ENCODE peak calls at places on chromosomes 16 and 17, in nine cellular contexts. One of them, this sample, is unnamed.

GRCh38 chr17:38431343-38432145 is 3.3 kb downstream of the ARHGAP23 start:
- DNase-seq in cardiac muscle cell: no peak
- DNase-seq in A549: no peak
- DNase-seq in nephron progenitor cell: no peak
- DNase-seq in tibial artery: no peak
- DNase-seq in endothelial cell of umbilical vein: no peak
- DNase-seq in RWPE1: no peak
- DNase-seq in GM13977: no peak
- DNase-seq in GM10248: no peak
- DNase-seq in this sample: no peak

GRCh38 chr17:34452769-34453168 is 89.7 kb upstream of the CCL1 start:
- DNase-seq in endothelial cell of umbilical vein: no peak
- DNase-seq in GM10248: no peak
- DNase-seq in RWPE1: no peak
- DNase-seq in nephron progenitor cell: no peak
- DNase-seq in cardiac muscle cell: no peak
- DNase-seq in tibial artery: no peak
- DNase-seq in A549: no peak
- DNase-seq in GM13977: no peak
- DNase-seq in this sample: no peak

GRCh38 chr16:48053346-48053745 is 102.4 kb downstream of the ABCC12 start:
- DNase-seq in tibial artery: no peak
- DNase-seq in RWPE1: peak
- DNase-seq in GM13977: no peak
- DNase-seq in cardiac muscle cell: peak
- DNase-seq in A549: no peak
- DNase-seq in GM10248: no peak
- DNase-seq in nephron progenitor cell: peak
- DNase-seq in endothelial cell of umbilical vein: peak
- DNase-seq in this sample: peak

GRCh38 chr16:72013888-72014538 is 5.5 kb downstream of the DHODH start:
- DNase-seq in tibial artery: no peak
- DNase-seq in nephron progenitor cell: peak
- DNase-seq in RWPE1: no peak
- DNase-seq in cardiac muscle cell: peak
- DNase-seq in A549: no peak
- DNase-seq in GM10248: no peak
- DNase-seq in GM13977: no peak
- DNase-seq in endothelial cell of umbilical vein: no peak
- DNase-seq in this sample: no peak

GRCh38 chr16:22878955-22879354 is 65.0 kb downstream of the HS3ST2 start:
- DNase-seq in tibial artery: no peak
- DNase-seq in GM13977: no peak
- DNase-seq in nephron progenitor cell: no peak
- DNase-seq in cardiac muscle cell: no peak
- DNase-seq in endothelial cell of umbilical vein: no peak
- DNase-seq in A549: no peak
- DNase-seq in GM10248: no peak
- DNase-seq in RWPE1: no peak
- DNase-seq in this sample: no peak

GRCh38 chr17:17774009-17774881 is 62.5 kb downstream of the SREBF1 start:
- DNase-seq in endothelial cell of umbilical vein: peak
- DNase-seq in nephron progenitor cell: no peak
- DNase-seq in RWPE1: peak
- DNase-seq in GM13977: no peak
- DNase-seq in A549: peak
- DNase-seq in tibial artery: no peak
- DNase-seq in GM10248: no peak
- DNase-seq in cardiac muscle cell: peak
- DNase-seq in this sample: peak

GRCh38 chr17:31561469-31562412 is 170.3 kb downstream of the RAB11FIP4 start:
- DNase-seq in RWPE1: no peak
- DNase-seq in tibial artery: no peak
- DNase-seq in A549: no peak
- DNase-seq in nephron progenitor cell: peak
- DNase-seq in GM10248: no peak
- DNase-seq in GM13977: no peak
- DNase-seq in cardiac muscle cell: no peak
- DNase-seq in endothelial cell of umbilical vein: peak
- DNase-seq in this sample: no peak

GRCh38 chr17:6677158-6677831 is 25.7 kb downstream of the C17orf100 start:
- DNase-seq in endothelial cell of umbilical vein: no peak
- DNase-seq in cardiac muscle cell: peak
- DNase-seq in A549: no peak
- DNase-seq in RWPE1: no peak
- DNase-seq in tibial artery: no peak
- DNase-seq in nephron progenitor cell: peak
- DNase-seq in GM13977: no peak
- DNase-seq in GM10248: no peak
- DNase-seq in this sample: no peak

GRCh38 chr16:22646948-22647556 is 136.4 kb downstream of the NPIPB5 start:
- DNase-seq in RWPE1: no peak
- DNase-seq in endothelial cell of umbilical vein: no peak
- DNase-seq in nephron progenitor cell: no peak
- DNase-seq in GM13977: no peak
- DNase-seq in tibial artery: no peak
- DNase-seq in GM10248: no peak
- DNase-seq in A549: no peak
- DNase-seq in cardiac muscle cell: no peak
- DNase-seq in this sample: no peak

GRCh38 chr17:246851-247421 is 65.5 kb upstream of the DOC2B start:
- DNase-seq in GM10248: no peak
- DNase-seq in nephron progenitor cell: no peak
- DNase-seq in tibial artery: peak
- DNase-seq in cardiac muscle cell: no peak
- DNase-seq in A549: no peak
- DNase-seq in GM13977: no peak
- DNase-seq in endothelial cell of umbilical vein: no peak
- DNase-seq in RWPE1: no peak
- DNase-seq in this sample: no peak

GRCh38 chr17:29760771-29761682 is 138.3 kb upstream of the CORO6 start:
- DNase-seq in RWPE1: peak
- DNase-seq in A549: peak
- DNase-seq in cardiac muscle cell: peak
- DNase-seq in endothelial cell of umbilical vein: peak
- DNase-seq in tibial artery: peak
- DNase-seq in GM13977: peak
- DNase-seq in GM10248: peak
- DNase-seq in nephron progenitor cell: peak
- DNase-seq in this sample: peak

GRCh38 chr16:22843856-22844255 is 29.9 kb downstream of the HS3ST2 start:
- DNase-seq in endothelial cell of umbilical vein: no peak
- DNase-seq in GM13977: no peak
- DNase-seq in tibial artery: no peak
- DNase-seq in RWPE1: no peak
- DNase-seq in nephron progenitor cell: no peak
- DNase-seq in GM10248: no peak
- DNase-seq in cardiac muscle cell: no peak
- DNase-seq in A549: no peak
- DNase-seq in this sample: no peak

DNA sequence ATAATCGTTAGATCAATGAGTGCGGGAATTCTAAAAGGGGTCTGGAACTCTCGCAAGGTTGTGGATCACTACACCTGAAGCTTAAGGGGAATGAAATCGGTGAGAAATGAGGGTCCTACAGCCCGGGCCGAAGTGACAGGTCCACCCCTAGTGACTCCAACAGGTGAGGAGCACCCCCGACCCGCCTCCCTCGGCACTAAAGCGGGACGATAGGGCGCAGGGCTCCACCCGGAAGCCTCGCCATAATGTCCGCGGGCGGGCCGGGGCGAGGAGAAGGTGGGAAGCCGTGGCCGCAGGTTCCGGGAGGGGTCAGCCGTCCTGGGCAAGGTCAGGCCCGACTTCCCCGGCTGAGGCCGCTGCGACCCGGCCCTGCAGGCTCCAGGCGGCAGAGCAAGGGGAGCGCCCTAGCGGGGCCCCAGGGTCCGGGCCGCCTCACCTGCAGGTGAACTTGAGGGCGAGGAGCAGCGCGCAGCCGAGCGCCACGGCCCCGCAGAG is 569 bp downstream of the TXNDC11 start:
- DNase-seq in nephron progenitor cell: no peak
- DNase-seq in A549: peak
- DNase-seq in GM10248: peak
- DNase-seq in RWPE1: peak
- DNase-seq in cardiac muscle cell: no peak
- DNase-seq in tibial artery: peak
- DNase-seq in endothelial cell of umbilical vein: peak
- DNase-seq in GM13977: peak
- DNase-seq in this sample: peak
- TF ChIP-seq CTCF in nephron progenitor cell: no peak
- TF ChIP-seq CTCF in A549: no peak
- TF ChIP-seq CTCF in GM10248: no peak
- TF ChIP-seq CTCF in RWPE1: no peak
- TF ChIP-seq CTCF in cardiac muscle cell: no peak
- TF ChIP-seq CTCF in tibial artery: no peak
- TF ChIP-seq CTCF in endothelial cell of umbilical vein: no peak
- TF ChIP-seq CTCF in GM13977: no peak
- TF ChIP-seq CTCF in this sample: no peak

GRCh38 chr17:61579961-61580360 is 11.1 kb downstream of the NACA2 start:
- DNase-seq in GM13977: no peak
- DNase-seq in A549: no peak
- DNase-seq in cardiac muscle cell: peak
- DNase-seq in endothelial cell of umbilical vein: no peak
- DNase-seq in nephron progenitor cell: peak
- DNase-seq in tibial artery: no peak
- DNase-seq in GM10248: no peak
- DNase-seq in RWPE1: no peak
- DNase-seq in this sample: no peak
- TF ChIP-seq CTCF in GM13977: no peak
- TF ChIP-seq CTCF in A549: no peak
- TF ChIP-seq CTCF in cardiac muscle cell: no peak
- TF ChIP-seq CTCF in endothelial cell of umbilical vein: no peak
- TF ChIP-seq CTCF in nephron progenitor cell: no peak
- TF ChIP-seq CTCF in tibial artery: no peak
- TF ChIP-seq CTCF in GM10248: peak
- TF ChIP-seq CTCF in RWPE1: no peak
- TF ChIP-seq CTCF in this sample: no peak

GRCh38 chr17:45052052-45052772 is 780 bp upstream of the DCAKD start:
- DNase-seq in GM13977: peak
- DNase-seq in tibial artery: peak
- DNase-seq in cardiac muscle cell: peak
- DNase-seq in nephron progenitor cell: peak
- DNase-seq in GM10248: no peak
- DNase-seq in endothelial cell of umbilical vein: peak
- DNase-seq in A549: no peak
- DNase-seq in RWPE1: no peak
- DNase-seq in this sample: peak
- TF ChIP-seq CTCF in GM13977: no peak
- TF ChIP-seq CTCF in tibial artery: no peak
- TF ChIP-seq CTCF in cardiac muscle cell: no peak
- TF ChIP-seq CTCF in nephron progenitor cell: no peak
- TF ChIP-seq CTCF in GM10248: no peak
- TF ChIP-seq CTCF in endothelial cell of umbilical vein: no peak
- TF ChIP-seq CTCF in A549: no peak
- TF ChIP-seq CTCF in RWPE1: no peak
- TF ChIP-seq CTCF in this sample: no peak

GRCh38 chr17:8994319-8994718 is 27.0 kb upstream of the NTN1 start:
- DNase-seq in endothelial cell of umbilical vein: peak
- DNase-seq in RWPE1: no peak
- DNase-seq in GM13977: peak
- DNase-seq in tibial artery: peak
- DNase-seq in nephron progenitor cell: peak
- DNase-seq in cardiac muscle cell: peak
- DNase-seq in GM10248: peak
- DNase-seq in A549: no peak
- DNase-seq in this sample: peak
- TF ChIP-seq CTCF in endothelial cell of umbilical vein: peak
- TF ChIP-seq CTCF in RWPE1: peak
- TF ChIP-seq CTCF in GM13977: peak
- TF ChIP-seq CTCF in tibial artery: peak
- TF ChIP-seq CTCF in nephron progenitor cell: peak
- TF ChIP-seq CTCF in cardiac muscle cell: peak
- TF ChIP-seq CTCF in GM10248: peak
- TF ChIP-seq CTCF in A549: peak
- TF ChIP-seq CTCF in this sample: peak

DNA sequence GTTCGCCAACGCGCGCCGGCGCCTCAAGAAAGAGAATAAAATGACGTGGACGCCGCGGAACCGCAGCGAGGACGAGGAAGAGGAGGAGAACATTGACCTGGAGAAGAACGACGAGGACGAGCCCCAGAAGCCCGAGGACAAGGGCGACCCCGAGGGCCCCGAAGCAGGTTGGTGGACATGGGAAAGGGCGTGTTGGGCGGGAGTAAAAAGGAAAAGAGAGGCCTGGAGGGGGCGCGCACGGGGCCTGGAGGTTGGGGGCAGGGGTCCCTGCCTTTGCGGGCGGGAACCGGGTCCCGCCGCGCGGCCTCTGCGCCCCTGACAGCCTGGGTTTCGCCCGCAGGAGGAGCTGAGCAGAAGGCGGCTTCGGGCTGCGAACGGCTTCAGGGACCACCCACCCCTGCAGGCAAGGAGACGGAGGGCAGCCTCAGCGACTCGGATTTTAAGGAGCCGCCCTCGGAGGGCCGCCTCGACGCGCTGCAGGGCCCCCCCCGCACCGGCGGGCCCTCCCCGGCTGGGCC is 2.1 kb downstream of the IRX5 start:
- DNase-seq in A549: no peak
- DNase-seq in GM13977: no peak
- DNase-seq in RWPE1: no peak
- DNase-seq in tibial artery: no peak
- DNase-seq in nephron progenitor cell: peak
- DNase-seq in endothelial cell of umbilical vein: no peak
- DNase-seq in GM10248: no peak
- DNase-seq in cardiac muscle cell: no peak
- DNase-seq in this sample: peak
- TF ChIP-seq CTCF in A549: no peak
- TF ChIP-seq CTCF in GM13977: no peak
- TF ChIP-seq CTCF in RWPE1: no peak
- TF ChIP-seq CTCF in tibial artery: no peak
- TF ChIP-seq CTCF in nephron progenitor cell: no peak
- TF ChIP-seq CTCF in endothelial cell of umbilical vein: no peak
- TF ChIP-seq CTCF in GM10248: no peak
- TF ChIP-seq CTCF in cardiac muscle cell: no peak
- TF ChIP-seq CTCF in this sample: no peak

GRCh38 chr17:8158267-8159031 is 4.3 kb downstream of the VAMP2 start:
- DNase-seq in nephron progenitor cell: peak
- DNase-seq in GM13977: peak
- DNase-seq in GM10248: peak
- DNase-seq in RWPE1: peak
- DNase-seq in A549: peak
- DNase-seq in cardiac muscle cell: peak
- DNase-seq in endothelial cell of umbilical vein: peak
- DNase-seq in tibial artery: peak
- DNase-seq in this sample: peak
- TF ChIP-seq CTCF in nephron progenitor cell: peak
- TF ChIP-seq CTCF in GM13977: peak
- TF ChIP-seq CTCF in GM10248: peak
- TF ChIP-seq CTCF in RWPE1: peak
- TF ChIP-seq CTCF in A549: peak
- TF ChIP-seq CTCF in cardiac muscle cell: peak
- TF ChIP-seq CTCF in endothelial cell of umbilical vein: peak
- TF ChIP-seq CTCF in tibial artery: peak
- TF ChIP-seq CTCF in this sample: peak

This sample was measured in MCF 10A.